ENCODE peak calls at places on chromosomes 11 and 22, in seven cellular contexts. Q is activated naive CD4-positive, alpha-beta T cell treated with anti-CD3 and anti-CD28 coated beads, Interleukin-2, amount 10 ng/mL, durations not matched to agents 7 days and 5 days; T is fibroblast of the aortic adventitia; Y is NCI-H82; P is NCI-H187 treated with DMSO at 0.1 percent for 48 hours; J is EL; D is astrocyte of the spinal cord. C is an unnamed sample.

GRCh38 chr11:70717961-70718595 is 319.7 kb downstream of the CTTN start:
- DNase-seq in D (no peak), Y (no peak), T (no peak), P (no peak), J (no peak), Q (no peak), C (no peak)

GRCh38 chr22:42180349-42180842 is 49.8 kb upstream of the CYP2D6 start:
- DNase-seq in J (no peak), P (peak; percentile 3), Y (no peak), Q (peak; percentile 67), D (peak; percentile 24), T (peak; percentile 22), C (no peak)

GRCh38 chr11:57203359-57203758 is 21.6 kb downstream of the LRRC55 start:
- DNase-seq in D (no peak), Q (no peak), Y (no peak), J (no peak), P (no peak), T (peak; percentile 71), C (no peak)

GRCh38 chr11:131223198-131223975 is 147.0 kb upstream of the NTM start:
- DNase-seq in Y (peak; percentile 10), D (no peak), J (no peak), P (no peak), T (no peak), Q (no peak), C (no peak)

GRCh38 chr11:111557425-111558111 is 17.0 kb downstream of the LAYN start:
- DNase-seq in P (no peak), T (peak; percentile 97), Y (no peak), Q (no peak), J (peak; percentile 99), D (peak; percentile 95), C (no peak)

GRCh38 chr11:111422494-111423249 is 43.6 kb upstream of the POU2AF1 start:
- DNase-seq in P (no peak), D (peak; percentile 23), Q (peak; percentile 62), Y (peak; percentile 82), T (peak; percentile 44), J (peak; percentile 16), C (no peak)

GRCh38 chr22:20234760-20235452 is 33.2 kb downstream of the RTN4R start:
- DNase-seq in J (no peak), P (no peak), Q (no peak), Y (no peak), T (no peak), D (no peak), C (no peak)

GRCh38 chr11:48007677-48008076 is 27.3 kb downstream of the PTPRJ start:
- DNase-seq in T (no peak), Q (no peak), P (no peak), D (no peak), Y (no peak), J (no peak), C (peak; percentile 91)

GRCh38 chr11:132032555-132032954 is 662.1 kb downstream of the NTM start:
- DNase-seq in J (peak; percentile 82), T (peak; percentile 67), P (no peak), D (peak; percentile 72), Y (no peak), Q (no peak), C (no peak)

GRCh38 chr11:73012121-73012863 is 129.8 kb downstream of the FCHSD2 start:
- DNase-seq in Y (no peak), T (no peak), P (no peak), J (peak; percentile 63), D (peak; percentile 38), Q (no peak), C (no peak)

GRCh38 chr22:30178180-30179126 is 68.1 kb downstream of the LIF start:
- DNase-seq in P (no peak), Y (no peak), D (peak; percentile 18), T (peak; percentile 38), Q (peak; percentile 67), J (no peak), C (no peak)

GRCh38 chr11:92546089-92546488 is 321.5 kb downstream of the FAT3 start:
- DNase-seq in P (no peak), T (no peak), Y (no peak), D (no peak), Q (no peak), J (no peak), C (no peak)

GRCh38 chr11:118005224-118006152 is 19.3 kb downstream of the IL10RA start:
- DNase-seq in J (no peak), P (no peak), Y (no peak), D (no peak), T (no peak), Q (no peak), C (no peak)

GRCh38 chr11:22192642-22193347 is at the start of gene ANO5:
- DNase-seq in P (peak; percentile 32), T (no peak), Q (no peak), Y (peak; percentile 69), J (no peak), D (no peak), C (peak; percentile 46)

GRCh38 chr11:118792642-118793124 is 1.7 kb upstream of the DDX6 start:
- DNase-seq in T (peak; percentile 90), P (no peak), D (peak; percentile 92), Y (peak; percentile 78), Q (peak; percentile 68), J (peak; percentile 91), C (peak; percentile 89)

GRCh38 chr11:64844330-64845124 is at the start of gene CDC42BPG:
- DNase-seq in P (peak; percentile 43), Q (peak; percentile 80), D (peak; percentile 34), J (peak; percentile 68), Y (peak; percentile 75), T (peak; percentile 45), C (no peak)

GRCh38 chr11:2924381-2924780 is 4.8 kb downstream of the PHLDA2 start:
- DNase-seq in T (no peak), D (no peak), Q (no peak), J (no peak), P (no peak), Y (no peak), C (no peak)

GRCh38 chr11:69337211-69337721 is 43.3 kb downstream of the MYEOV start:
- DNase-seq in T (peak; percentile 34), D (peak; percentile 27), J (peak; percentile 31), Y (no peak), P (no peak), Q (peak; percentile 55), C (no peak)

GRCh38 chr11:1156506-1157340 is 1.0 kb upstream of the MUC5AC start:
- DNase-seq in P (no peak), Q (no peak), T (no peak), J (no peak), Y (no peak), D (no peak), C (no peak)

GRCh38 chr11:107691003-107691402 is 20.9 kb downstream of the SLN start:
- DNase-seq in J (peak; percentile 25), T (peak; percentile 95), P (no peak), D (peak; percentile 59), Y (no peak), Q (no peak), C (no peak)

GRCh38 chr11:45215098-45215497 is 68.7 kb downstream of the PRDM11 start:
- DNase-seq in Y (no peak), D (no peak), T (no peak), P (no peak), Q (no peak), J (no peak), C (no peak)

GRCh38 chr22:23249506-23250423 is 69.5 kb downstream of the BCR start:
- DNase-seq in Q (no peak), D (no peak), P (no peak), T (no peak), Y (peak; percentile 78), J (no peak), C (no peak)

GRCh38 chr11:17745032-17745772 is 10.6 kb downstream of the KCNC1 start:
- DNase-seq in J (no peak), Q (no peak), P (no peak), Y (no peak), D (no peak), T (no peak), C (no peak)

GRCh38 chr11:117002639-117003305 is 95.5 kb downstream of the SIK3 start:
- DNase-seq in J (no peak), Q (no peak), D (no peak), T (no peak), Y (no peak), P (no peak), C (no peak)

GRCh38 chr11:76152086-76152658 is 54.1 kb downstream of the WNT11 start:
- DNase-seq in P (no peak), T (peak; percentile 77), Y (no peak), Q (peak; percentile 88), J (peak; percentile 44), D (peak; percentile 75), C (peak; percentile 85)

GRCh38 chr11:86594746-86595145 is 77.7 kb downstream of the ME3 start:
- DNase-seq in T (no peak), Q (no peak), D (no peak), P (no peak), J (peak; percentile 46), Y (peak; percentile 59), C (no peak)

GRCh38 chr22:24501366-24502005 is 6.4 kb downstream of the UPB1 start:
- DNase-seq in Q (no peak), Y (peak; percentile 34), D (no peak), P (no peak), T (no peak), J (no peak), C (no peak)

GRCh38 chr11:10735532-10736465 is 15.2 kb upstream of the CTR9 start:
- DNase-seq in D (peak; percentile 96), Q (peak; percentile 89), J (peak; percentile 97), P (peak; percentile 40), Y (peak; percentile 96), T (peak; percentile 98), C (peak; percentile 93)

GRCh38 chr11:11472096-11472495 is 119.0 kb upstream of the CSNK2A3 start:
- DNase-seq in P (no peak), Y (no peak), J (no peak), D (no peak), Q (no peak), T (no peak), C (no peak)

GRCh38 chr11:14184548-14184947 is 174.4 kb downstream of the RRAS2 start:
- DNase-seq in P (no peak), Y (no peak), Q (no peak), T (peak; percentile 56), J (no peak), D (no peak), C (no peak)

GRCh38 chr11:120555433-120555773 is 43.9 kb downstream of the GRIK4 start:
- DNase-seq in Q (no peak), P (no peak), D (no peak), T (no peak), J (no peak), Y (no peak), C (no peak)

C was measured in CD14-positive monocyte.